ENCODE peak calls at places on chromosomes 1 and 21, in nine cellular contexts. One of them, this sample, is unnamed.

GRCh38 chr1:31435471-31436409 is 22.7 kb downstream of the SERINC2 start:
- DNase-seq in CD8-positive, alpha-beta T cell: peak
- DNase-seq in Caco-2: no peak
- DNase-seq in kidney epithelial cell: no peak
- DNase-seq in CD4-positive, alpha-beta T cell: no peak
- DNase-seq in Calu3: no peak
- DNase-seq in foreskin fibroblast: no peak
- DNase-seq in glutamatergic neuron: no peak
- DNase-seq in lower lobe of right lung: no peak
- DNase-seq in this sample: no peak

GRCh38 chr1:59682405-59683080 is 132.2 kb upstream of the HOOK1 start:
- DNase-seq in CD8-positive, alpha-beta T cell: no peak
- DNase-seq in Caco-2: no peak
- DNase-seq in kidney epithelial cell: no peak
- DNase-seq in CD4-positive, alpha-beta T cell: no peak
- DNase-seq in Calu3: no peak
- DNase-seq in foreskin fibroblast: no peak
- DNase-seq in glutamatergic neuron: no peak
- DNase-seq in lower lobe of right lung: no peak
- DNase-seq in this sample: no peak

GRCh38 chr1:244286341-244286740 is 165.4 kb downstream of the ADSS2 start:
- DNase-seq in CD8-positive, alpha-beta T cell: no peak
- DNase-seq in Caco-2: no peak
- DNase-seq in kidney epithelial cell: no peak
- DNase-seq in CD4-positive, alpha-beta T cell: no peak
- DNase-seq in Calu3: no peak
- DNase-seq in foreskin fibroblast: no peak
- DNase-seq in glutamatergic neuron: no peak
- DNase-seq in lower lobe of right lung: no peak
- DNase-seq in this sample: no peak

GRCh38 chr1:5949074-5949760 is 43.0 kb downstream of the NPHP4 start:
- DNase-seq in CD8-positive, alpha-beta T cell: no peak
- DNase-seq in Caco-2: peak
- DNase-seq in kidney epithelial cell: no peak
- DNase-seq in CD4-positive, alpha-beta T cell: no peak
- DNase-seq in Calu3: no peak
- DNase-seq in foreskin fibroblast: no peak
- DNase-seq in glutamatergic neuron: no peak
- DNase-seq in lower lobe of right lung: no peak
- DNase-seq in this sample: no peak

GRCh38 chr21:44087426-44088400 is 19.5 kb upstream of the PWP2 start:
- DNase-seq in CD8-positive, alpha-beta T cell: no peak
- DNase-seq in Caco-2: no peak
- DNase-seq in kidney epithelial cell: no peak
- DNase-seq in CD4-positive, alpha-beta T cell: no peak
- DNase-seq in Calu3: no peak
- DNase-seq in foreskin fibroblast: no peak
- DNase-seq in glutamatergic neuron: no peak
- DNase-seq in lower lobe of right lung: peak
- DNase-seq in this sample: no peak

GRCh38 chr1:234928642-234929041 is 200.0 kb downstream of the TOMM20 start:
- DNase-seq in CD8-positive, alpha-beta T cell: peak
- DNase-seq in Caco-2: no peak
- DNase-seq in kidney epithelial cell: no peak
- DNase-seq in CD4-positive, alpha-beta T cell: no peak
- DNase-seq in Calu3: no peak
- DNase-seq in foreskin fibroblast: no peak
- DNase-seq in glutamatergic neuron: no peak
- DNase-seq in lower lobe of right lung: no peak
- DNase-seq in this sample: no peak

GRCh38 chr1:158984386-158984785 is 25.3 kb upstream of the IFI16 start:
- DNase-seq in CD8-positive, alpha-beta T cell: no peak
- DNase-seq in Caco-2: no peak
- DNase-seq in kidney epithelial cell: no peak
- DNase-seq in CD4-positive, alpha-beta T cell: no peak
- DNase-seq in Calu3: no peak
- DNase-seq in foreskin fibroblast: no peak
- DNase-seq in glutamatergic neuron: no peak
- DNase-seq in lower lobe of right lung: no peak
- DNase-seq in this sample: no peak

GRCh38 chr1:65423884-65424655 is 3.6 kb downstream of the LEPR start:
- DNase-seq in CD8-positive, alpha-beta T cell: no peak
- DNase-seq in Caco-2: no peak
- DNase-seq in kidney epithelial cell: peak
- DNase-seq in CD4-positive, alpha-beta T cell: no peak
- DNase-seq in Calu3: no peak
- DNase-seq in foreskin fibroblast: peak
- DNase-seq in glutamatergic neuron: no peak
- DNase-seq in lower lobe of right lung: no peak
- DNase-seq in this sample: no peak

GRCh38 chr1:247576514-247576913 is 11.6 kb upstream of the OR2G2 start:
- DNase-seq in CD8-positive, alpha-beta T cell: no peak
- DNase-seq in Caco-2: peak
- DNase-seq in kidney epithelial cell: no peak
- DNase-seq in CD4-positive, alpha-beta T cell: no peak
- DNase-seq in Calu3: no peak
- DNase-seq in foreskin fibroblast: no peak
- DNase-seq in glutamatergic neuron: no peak
- DNase-seq in lower lobe of right lung: no peak
- DNase-seq in this sample: no peak

GRCh38 chr21:29656504-29657227 is 283.1 kb downstream of the GRIK1 start:
- DNase-seq in CD8-positive, alpha-beta T cell: no peak
- DNase-seq in Caco-2: no peak
- DNase-seq in kidney epithelial cell: peak
- DNase-seq in CD4-positive, alpha-beta T cell: no peak
- DNase-seq in Calu3: no peak
- DNase-seq in foreskin fibroblast: peak
- DNase-seq in glutamatergic neuron: no peak
- DNase-seq in lower lobe of right lung: no peak
- DNase-seq in this sample: no peak

GRCh38 chr1:164310166-164310565 is 248.8 kb upstream of the PBX1 start:
- DNase-seq in CD8-positive, alpha-beta T cell: no peak
- DNase-seq in Caco-2: no peak
- DNase-seq in kidney epithelial cell: no peak
- DNase-seq in CD4-positive, alpha-beta T cell: no peak
- DNase-seq in Calu3: no peak
- DNase-seq in foreskin fibroblast: peak
- DNase-seq in glutamatergic neuron: no peak
- DNase-seq in lower lobe of right lung: no peak
- DNase-seq in this sample: no peak

GRCh38 chr1:200034821-200035396 is 7.4 kb downstream of the NR5A2 start:
- DNase-seq in CD8-positive, alpha-beta T cell: no peak
- DNase-seq in Caco-2: no peak
- DNase-seq in kidney epithelial cell: no peak
- DNase-seq in CD4-positive, alpha-beta T cell: no peak
- DNase-seq in Calu3: no peak
- DNase-seq in foreskin fibroblast: peak
- DNase-seq in glutamatergic neuron: no peak
- DNase-seq in lower lobe of right lung: no peak
- DNase-seq in this sample: peak

GRCh38 chr1:24805534-24806301 is 60.5 kb downstream of the CLIC4 start:
- DNase-seq in CD8-positive, alpha-beta T cell: no peak
- DNase-seq in Caco-2: no peak
- DNase-seq in kidney epithelial cell: peak
- DNase-seq in CD4-positive, alpha-beta T cell: no peak
- DNase-seq in Calu3: no peak
- DNase-seq in foreskin fibroblast: peak
- DNase-seq in glutamatergic neuron: no peak
- DNase-seq in lower lobe of right lung: no peak
- DNase-seq in this sample: no peak

GRCh38 chr1:108591471-108591870 is 31.6 kb downstream of the EEIG2 start:
- DNase-seq in CD8-positive, alpha-beta T cell: no peak
- DNase-seq in Caco-2: no peak
- DNase-seq in kidney epithelial cell: no peak
- DNase-seq in CD4-positive, alpha-beta T cell: no peak
- DNase-seq in Calu3: no peak
- DNase-seq in foreskin fibroblast: no peak
- DNase-seq in glutamatergic neuron: no peak
- DNase-seq in lower lobe of right lung: peak
- DNase-seq in this sample: no peak

GRCh38 chr1:182244451-182244850 is 147.1 kb downstream of the GLUL start:
- DNase-seq in CD8-positive, alpha-beta T cell: no peak
- DNase-seq in Caco-2: peak
- DNase-seq in kidney epithelial cell: no peak
- DNase-seq in CD4-positive, alpha-beta T cell: no peak
- DNase-seq in Calu3: no peak
- DNase-seq in foreskin fibroblast: no peak
- DNase-seq in glutamatergic neuron: no peak
- DNase-seq in lower lobe of right lung: no peak
- DNase-seq in this sample: no peak
- TF ChIP-seq CTCF in CD8-positive, alpha-beta T cell: no peak
- TF ChIP-seq CTCF in Caco-2: no peak
- TF ChIP-seq CTCF in kidney epithelial cell: no peak
- TF ChIP-seq CTCF in CD4-positive, alpha-beta T cell: no peak
- TF ChIP-seq CTCF in Calu3: no peak
- TF ChIP-seq CTCF in foreskin fibroblast: no peak
- TF ChIP-seq CTCF in glutamatergic neuron: no peak
- TF ChIP-seq CTCF in lower lobe of right lung: no peak
- TF ChIP-seq CTCF in this sample: no peak

GRCh38 chr1:232627645-232628334 is 2.1 kb downstream of the SIPA1L2 start:
- DNase-seq in CD8-positive, alpha-beta T cell: no peak
- DNase-seq in Caco-2: peak
- DNase-seq in kidney epithelial cell: no peak
- DNase-seq in CD4-positive, alpha-beta T cell: no peak
- DNase-seq in Calu3: peak
- DNase-seq in foreskin fibroblast: peak
- DNase-seq in glutamatergic neuron: no peak
- DNase-seq in lower lobe of right lung: no peak
- DNase-seq in this sample: no peak
- TF ChIP-seq CTCF in CD8-positive, alpha-beta T cell: no peak
- TF ChIP-seq CTCF in Caco-2: peak
- TF ChIP-seq CTCF in kidney epithelial cell: peak
- TF ChIP-seq CTCF in CD4-positive, alpha-beta T cell: peak
- TF ChIP-seq CTCF in Calu3: no peak
- TF ChIP-seq CTCF in foreskin fibroblast: peak
- TF ChIP-seq CTCF in glutamatergic neuron: peak
- TF ChIP-seq CTCF in lower lobe of right lung: peak
- TF ChIP-seq CTCF in this sample: peak

GRCh38 chr1:237953238-237953637 is 62.5 kb upstream of the ZP4 start:
- DNase-seq in CD8-positive, alpha-beta T cell: no peak
- DNase-seq in Caco-2: no peak
- DNase-seq in kidney epithelial cell: no peak
- DNase-seq in CD4-positive, alpha-beta T cell: no peak
- DNase-seq in Calu3: no peak
- DNase-seq in foreskin fibroblast: no peak
- DNase-seq in glutamatergic neuron: no peak
- DNase-seq in lower lobe of right lung: no peak
- DNase-seq in this sample: no peak
- TF ChIP-seq CTCF in CD8-positive, alpha-beta T cell: no peak
- TF ChIP-seq CTCF in Caco-2: peak
- TF ChIP-seq CTCF in kidney epithelial cell: no peak
- TF ChIP-seq CTCF in CD4-positive, alpha-beta T cell: no peak
- TF ChIP-seq CTCF in Calu3: no peak
- TF ChIP-seq CTCF in foreskin fibroblast: no peak
- TF ChIP-seq CTCF in glutamatergic neuron: no peak
- TF ChIP-seq CTCF in lower lobe of right lung: no peak
- TF ChIP-seq CTCF in this sample: no peak

GRCh38 chr1:12059722-12060464 is 3.2 kb upstream of the TNFRSF8 start:
- DNase-seq in CD8-positive, alpha-beta T cell: no peak
- DNase-seq in Caco-2: no peak
- DNase-seq in kidney epithelial cell: no peak
- DNase-seq in CD4-positive, alpha-beta T cell: no peak
- DNase-seq in Calu3: no peak
- DNase-seq in foreskin fibroblast: no peak
- DNase-seq in glutamatergic neuron: peak
- DNase-seq in lower lobe of right lung: no peak
- DNase-seq in this sample: no peak
- TF ChIP-seq CTCF in CD8-positive, alpha-beta T cell: no peak
- TF ChIP-seq CTCF in Caco-2: no peak
- TF ChIP-seq CTCF in kidney epithelial cell: no peak
- TF ChIP-seq CTCF in CD4-positive, alpha-beta T cell: no peak
- TF ChIP-seq CTCF in Calu3: no peak
- TF ChIP-seq CTCF in foreskin fibroblast: no peak
- TF ChIP-seq CTCF in glutamatergic neuron: no peak
- TF ChIP-seq CTCF in lower lobe of right lung: no peak
- TF ChIP-seq CTCF in this sample: no peak

GRCh38 chr21:34889537-34890257 is 159.4 kb downstream of the RUNX1 start:
- DNase-seq in CD8-positive, alpha-beta T cell: peak
- DNase-seq in Caco-2: peak
- DNase-seq in kidney epithelial cell: no peak
- DNase-seq in CD4-positive, alpha-beta T cell: peak
- DNase-seq in Calu3: peak
- DNase-seq in foreskin fibroblast: peak
- DNase-seq in glutamatergic neuron: peak
- DNase-seq in lower lobe of right lung: peak
- DNase-seq in this sample: peak
- TF ChIP-seq CTCF in CD8-positive, alpha-beta T cell: peak
- TF ChIP-seq CTCF in Caco-2: peak
- TF ChIP-seq CTCF in kidney epithelial cell: no peak
- TF ChIP-seq CTCF in CD4-positive, alpha-beta T cell: peak
- TF ChIP-seq CTCF in Calu3: peak
- TF ChIP-seq CTCF in foreskin fibroblast: peak
- TF ChIP-seq CTCF in glutamatergic neuron: peak
- TF ChIP-seq CTCF in lower lobe of right lung: peak
- TF ChIP-seq CTCF in this sample: peak

This sample was measured in nephron progenitor cell.